ENCODE peak calls at places on chromosomes 7 and 10, in five cellular contexts. Y is A549, C is SJSA1, B is Peyer's patch, S is heart left ventricle. F is an unnamed sample. For H3K4me1, the result is how much of the 10 kb centered on the place peaks cover.

GRCh38 chr10:68543004-68543918 is 15.9 kb upstream of the SLC25A16 start:
- DNase-seq in S (no peak), B (no peak), C (no peak), Y (peak), F (no peak)

GRCh38 chr7:84022009-84022408 is 172.6 kb downstream of the SEMA3A start:
- DNase-seq in C (no peak), S (no peak), Y (no peak), B (no peak), F (no peak)

GRCh38 chr7:100220833-100221718 is 1.3 kb downstream of the PVRIG start:
- DNase-seq in S (no peak), C (no peak), B (peak), Y (no peak), F (no peak)

GRCh38 chr10:60410970-60411369 is 21.3 kb upstream of the ANK3 start:
- DNase-seq in S (no peak), B (no peak), C (no peak), Y (no peak), F (no peak)

GRCh38 chr10:131646551-131647525 is 254.0 kb upstream of the PPP2R2D start:
- DNase-seq in Y (no peak), C (no peak), B (no peak), S (no peak), F (no peak)

GRCh38 chr7:75806560-75807307 is 6.9 kb downstream of the CCL24 start:
- DNase-seq in C (no peak), S (no peak), B (no peak), Y (no peak), F (no peak)

GRCh38 chr7:45088146-45088701 is 545 bp downstream of the NACAD start:
- DNase-seq in Y (no peak), S (no peak), B (no peak), C (no peak), F (no peak)

GRCh38 chr10:132538031-132538789 is 623 bp downstream of the INPP5A start:
- DNase-seq in S (peak), Y (no peak), B (peak), C (no peak), F (no peak)

GRCh38 chr7:124196519-124196918 is 163.7 kb upstream of the TMEM229A start:
- DNase-seq in C (no peak), B (no peak), S (no peak), Y (no peak), F (no peak)

GRCh38 chr7:23373151-23374004 is 74.2 kb downstream of the MALSU1 start:
- DNase-seq in Y (no peak), S (no peak), B (peak), C (no peak), F (no peak)

GRCh38 chr10:123241391-123242141 is 87.4 kb downstream of the BUB3 start:
- DNase-seq in C (no peak), Y (no peak), S (no peak), B (peak), F (no peak)

GRCh38 chr7:46189255-46189790 is 268.3 kb upstream of the IGFBP3 start:
- DNase-seq in B (no peak), Y (no peak), C (peak), S (no peak), F (no peak)

GRCh38 chr7:51797371-51797770 is 480.8 kb upstream of the COBL start:
- DNase-seq in C (no peak), S (no peak), B (no peak), Y (no peak), F (no peak)
- H3K4me1 ChIP-seq in C (under half), S (under half), B (under half), Y (under half), F (under half)

DNA sequence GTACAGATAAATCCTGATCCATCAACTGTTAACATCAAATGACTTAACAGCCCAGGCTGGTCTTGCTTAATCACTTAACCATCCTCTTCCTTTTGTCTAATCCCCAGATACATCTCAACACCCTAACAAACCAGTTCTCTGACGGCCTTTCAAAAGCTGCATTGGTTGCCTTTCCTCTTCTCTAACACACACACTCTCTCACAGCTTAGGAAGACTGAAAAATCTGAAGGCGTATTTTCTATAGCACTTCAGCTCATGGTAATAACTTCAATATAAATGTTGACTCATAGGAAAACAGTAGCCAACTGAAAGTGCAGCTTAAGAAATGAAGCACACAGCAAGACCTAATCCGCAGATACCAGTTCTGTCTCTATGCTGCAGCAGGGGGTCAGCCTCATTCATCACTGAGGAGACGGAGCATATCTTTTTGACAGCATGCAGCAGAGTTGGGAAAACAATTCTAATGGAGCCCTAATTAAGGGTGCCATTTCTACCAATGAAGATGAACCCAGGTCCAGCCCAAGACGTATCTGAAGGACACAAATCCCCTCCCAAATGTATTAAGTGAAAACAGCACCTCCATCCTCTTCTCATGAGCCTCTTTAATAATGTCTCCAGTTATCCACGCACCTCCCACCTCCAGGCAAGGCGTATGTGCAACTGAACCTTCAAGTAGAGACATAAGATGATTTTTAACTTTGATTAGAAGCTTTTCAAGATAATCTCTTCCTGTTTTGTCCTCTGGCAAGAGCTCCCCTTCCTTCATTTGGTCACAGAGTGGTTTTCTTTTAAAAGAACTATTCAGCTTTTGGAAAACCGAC is 211.7 kb upstream of the NFE2L3 start:
- DNase-seq in C (no peak), Y (no peak), S (no peak), B (no peak), F (no peak)
- H3K4me3 ChIP-seq in C (no peak), Y (no peak), S (no peak), B (no peak), F (no peak)

DNA sequence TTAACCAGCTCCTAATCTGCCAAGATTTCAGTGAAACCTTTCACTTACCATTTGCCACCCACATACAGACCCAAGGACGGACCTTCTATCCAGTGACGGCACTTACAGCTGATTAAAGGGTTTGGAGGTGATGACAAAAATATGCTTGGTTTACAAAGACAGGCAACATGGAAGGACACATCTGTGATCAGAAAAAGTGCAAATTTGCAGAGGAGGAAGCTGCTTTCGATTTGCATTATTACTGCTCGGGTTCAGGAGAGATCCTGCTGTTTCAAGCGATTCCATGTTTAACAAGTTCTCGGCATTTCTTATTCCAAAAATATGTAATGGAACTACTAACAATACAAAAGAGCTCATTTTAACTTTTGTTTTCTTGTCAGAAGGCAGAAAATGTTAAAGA is 109.0 kb downstream of the JAZF1 start:
- DNase-seq in C (no peak), B (no peak), S (no peak), Y (no peak), F (no peak)
- H3K4me1 ChIP-seq in C (under half), B (under half), S (under half), Y (under half), F (under half)

DNA sequence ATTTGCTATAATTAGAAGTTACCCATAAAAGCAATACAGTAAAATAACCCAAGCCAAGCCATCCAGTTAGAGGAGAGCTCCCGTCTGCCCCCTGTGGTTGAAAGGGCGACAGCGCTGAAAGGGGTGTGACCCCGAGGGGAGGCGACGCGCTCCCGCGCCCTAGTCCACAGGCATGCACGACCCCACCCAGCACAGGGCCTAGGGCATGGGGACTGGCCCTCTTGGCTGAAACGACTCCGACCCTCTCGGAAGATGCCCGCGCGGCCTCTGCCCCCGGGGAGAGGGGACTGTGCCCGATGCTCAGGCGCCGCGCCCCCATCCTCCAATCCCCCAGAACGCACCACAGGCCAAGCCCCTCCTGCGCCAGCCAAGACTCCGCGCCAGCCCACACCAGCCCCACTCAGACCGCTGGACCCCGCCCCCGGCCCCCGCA is 64.0 kb downstream of the CSGALNACT2 start:
- DNase-seq in Y (no peak), C (peak), B (peak), S (no peak), F (no peak)
- H3K4me3 ChIP-seq in Y (no peak), C (no peak), B (peak), S (peak), F (peak)

GRCh38 chr7:7183833-7184463 is 1.6 kb downstream of the C1GALT1 start:
- DNase-seq in Y (no peak), B (no peak), S (no peak), C (no peak), F (no peak)
- H3K4me1 ChIP-seq in Y (under half), B (under half), S (under half), C (under half), F (under half)

GRCh38 chr7:103316378-103316941 is 19.2 kb downstream of the PMPCB start:
- DNase-seq in Y (no peak), B (no peak), S (no peak), C (no peak), F (no peak)
- H3K4me3 ChIP-seq in Y (no peak), B (no peak), S (no peak), C (no peak), F (no peak)

GRCh38 chr10:47037654-47038425 is 126.6 kb downstream of the PTPN20 start:
- DNase-seq in S (peak), B (no peak), Y (no peak), C (no peak), F (no peak)

GRCh38 chr10:47040681-47041080 is 129.5 kb downstream of the PTPN20 start:
- DNase-seq in B (no peak), S (peak), Y (no peak), C (no peak), F (no peak)

GRCh38 chr10:47040041-47040491 is 128.8 kb downstream of the PTPN20 start:
- DNase-seq in S (peak), C (no peak), Y (no peak), B (no peak), F (no peak)

GRCh38 chr10:47038881-47039557 is 127.8 kb downstream of the PTPN20 start:
- DNase-seq in S (peak), Y (no peak), C (no peak), B (no peak), F (no peak)

DNA sequence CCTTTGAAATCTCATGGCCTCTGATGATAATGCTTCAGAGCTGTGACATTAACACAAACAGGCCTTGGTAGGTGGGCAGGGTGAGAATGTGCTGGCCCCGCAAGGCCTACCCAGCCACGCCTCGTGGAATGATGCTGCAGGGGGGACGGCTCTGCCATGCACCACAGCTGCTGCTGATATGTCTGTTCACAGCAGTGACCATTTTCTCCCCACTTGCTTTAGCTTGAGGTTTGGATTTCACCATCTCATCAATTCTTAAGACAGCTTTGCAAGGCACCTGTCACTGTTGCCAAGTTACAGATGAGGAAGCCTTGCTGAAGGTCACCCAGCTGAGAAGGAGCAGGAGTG is 128.3 kb downstream of the PTPN20 start:
- DNase-seq in S (no peak), Y (no peak), B (no peak), C (no peak), F (no peak)
- H3K4me1 ChIP-seq in S (under half), Y (under half), B (under half), C (under half), F (under half)

GRCh38 chr7:158910254-158911053 is 54.1 kb downstream of the DYNC2I1 start:
- DNase-seq in C (no peak), B (no peak), S (no peak), Y (no peak), F (peak)
- H3K4me3 ChIP-seq in C (no peak), B (no peak), S (no peak), Y (no peak), F (peak)

GRCh38 chr7:2138146-2138765 is 94.5 kb downstream of the MAD1L1 start:
- DNase-seq in S (no peak), C (no peak), Y (no peak), B (peak), F (no peak)
- H3K4me1 ChIP-seq in S (under half), C (under half), Y (under half), B (under half), F (under half)

GRCh38 chr10:16777473-16778370 is 39.5 kb downstream of the RSU1 start:
- DNase-seq in Y (peak), C (no peak), S (peak), B (no peak), F (no peak)
- H3K4me3 ChIP-seq in Y (no peak), C (no peak), S (no peak), B (no peak), F (no peak)

F was measured in testis.